ENCODE peak calls at places on chromosomes 1 and 21, in four cellular contexts. C, H, N and P are unnamed samples.
A peak's percentile ranks its signal among the peaks of the same experiment; 100 is the strongest.

GRCh38 chr1:83756984-83757717 is 241.8 kb downstream of the TTLL7 start:
- DNase-seq in H (no peak), C (no peak), N (no peak), P (no peak)

GRCh38 chr1:194233069-194233468 is 1046.7 kb upstream of the B3GALT2 start:
- DNase-seq in C (no peak), H (peak; percentile 18), N (no peak), P (no peak)

GRCh38 chr21:15414057-15414456 is 315.7 kb upstream of the USP25 start:
- DNase-seq in H (no peak), C (no peak), N (no peak), P (no peak)

GRCh38 chr1:171858701-171859100 is 17.4 kb downstream of the DNM3 start:
- DNase-seq in C (no peak), H (no peak), N (no peak), P (no peak)

GRCh38 chr1:5709976-5710375 is 282.2 kb downstream of the NPHP4 start:
- DNase-seq in C (no peak), N (no peak), H (no peak), P (no peak)

GRCh38 chr1:202599669-202600431 is 110.4 kb downstream of the SYT2 start:
- DNase-seq in H (peak; percentile 63), C (peak; percentile 50), N (no peak), P (no peak)

GRCh38 chr1:160877221-160877620 is 7.8 kb downstream of the ITLN1 start:
- DNase-seq in N (no peak), H (no peak), C (no peak), P (no peak)

GRCh38 chr1:36397378-36398230 is at the start of gene LSM10:
- DNase-seq in C (peak; percentile 88), N (peak; percentile 69), H (peak; percentile 96), P (no peak)

GRCh38 chr1:33288976-33289857 is 31.7 kb downstream of the A3GALT2 start:
- DNase-seq in C (no peak), H (no peak), N (no peak), P (no peak)

GRCh38 chr1:29279896-29280779 is 43.8 kb downstream of the PTPRU start:
- DNase-seq in H (peak; percentile 11), C (no peak), N (no peak), P (no peak)

GRCh38 chr1:22512873-22513272 is 50.4 kb upstream of the EPHA8 start:
- DNase-seq in C (no peak), H (no peak), N (no peak), P (no peak)

GRCh38 chr1:232655041-232655745 is 25.3 kb upstream of the SIPA1L2 start:
- DNase-seq in C (no peak), H (peak; percentile 81), N (no peak), P (no peak)

GRCh38 chr21:45091540-45092322 is 17.4 kb downstream of the ADARB1 start:
- DNase-seq in H (no peak), N (no peak), C (no peak), P (no peak)

GRCh38 chr1:94092210-94092613 is 28.7 kb downstream of the ABCA4 start:
- DNase-seq in C (no peak), N (no peak), H (no peak), P (no peak)

GRCh38 chr1:110336300-110337039 is 2.7 kb upstream of the RBM15 start:
- DNase-seq in H (peak; percentile 27), N (no peak), C (no peak), P (no peak)

GRCh38 chr1:76759950-76760349 is 107.3 kb upstream of the ST6GALNAC5 start:
- DNase-seq in C (no peak), H (no peak), N (no peak), P (peak; percentile 99)

GRCh38 chr1:100646000-100646399 is 73.5 kb upstream of the VCAM1 start:
- DNase-seq in H (no peak), N (no peak), C (no peak), P (no peak)

GRCh38 chr1:184483101-184483813 is 96.4 kb downstream of the C1orf21 start:
- DNase-seq in N (no peak), C (no peak), H (peak; percentile 47), P (peak; percentile 23)

GRCh38 chr1:82920418-82921248 is 1078.3 kb downstream of the TTLL7 start:
- DNase-seq in H (no peak), C (no peak), N (no peak), P (peak; percentile 6)

GRCh38 chr1:35559317-35559944 is 1.8 kb downstream of the NCDN start:
- DNase-seq in N (no peak), C (no peak), H (no peak), P (no peak)

GRCh38 chr1:219432191-219432606 is 180.7 kb downstream of the ZC3H11B start:
- DNase-seq in N (no peak), C (no peak), H (peak; percentile 85), P (no peak)

GRCh38 chr21:46436586-46436985 is 22.1 kb upstream of the DIP2A start:
- DNase-seq in N (no peak), H (no peak), C (no peak), P (no peak)

GRCh38 chr1:165364432-165365133 is 8.1 kb upstream of the LMX1A start:
- DNase-seq in N (no peak), C (no peak), H (peak; percentile 69), P (no peak)

GRCh38 chr1:63042278-63042677 is 258.3 kb downstream of the ATG4C start:
- DNase-seq in H (no peak), C (no peak), N (no peak), P (no peak)

GRCh38 chr21:38920631-38921398 is 115.1 kb downstream of the ETS2 start:
- DNase-seq in C (no peak), H (peak; percentile 78), N (no peak), P (no peak)

GRCh38 chr1:119504831-119505230 is 2.2 kb upstream of the HSD3B1 start:
- DNase-seq in H (no peak), N (no peak), C (no peak), P (no peak)

GRCh38 chr1:203324103-203325003 is 19.0 kb downstream of the BTG2 start:
- DNase-seq in C (no peak), N (no peak), H (no peak), P (no peak)

GRCh38 chr1:14598498-14599172 is at the start of gene KAZN:
- DNase-seq in H (peak; percentile 40), N (no peak), C (no peak), P (no peak)

GRCh38 chr1:246491551-246492053 is 15.5 kb downstream of the SMYD3 start:
- DNase-seq in H (no peak), N (no peak), C (no peak), P (no peak)